ENCODE peak calls at places on chromosome 1, in seven cellular contexts. G is stomach, N is IMR-90, C is choroid plexus epithelial cell, F is progenitor cell of endocrine pancreas, K is AG09309, J is esophagus squamous epithelium. O is an unnamed sample.

GRCh38 chr1:212691561-212692071 is 8.0 kb downstream of the BATF3 start:
- DNase-seq in N (no peak), K (no peak), J (no peak), C (no peak), G (no peak), F (no peak), O (no peak)

GRCh38 chr1:171081220-171081993 is 9.3 kb upstream of the FMO3 start:
- DNase-seq in C (peak; percentile 79), G (no peak), F (no peak), J (no peak), N (peak; percentile 64), K (peak; percentile 33), O (no peak)

GRCh38 chr1:91830242-91831131 is 55.5 kb downstream of the TGFBR3 start:
- DNase-seq in F (no peak), J (no peak), K (peak; percentile 67), G (no peak), C (peak; percentile 93), N (peak; percentile 91), O (no peak)

GRCh38 chr1:4328402-4329071 is 325.9 kb upstream of the AJAP1 start:
- DNase-seq in F (no peak), G (no peak), K (no peak), C (no peak), N (no peak), J (no peak), O (no peak)

GRCh38 chr1:77412069-77412793 is 130.4 kb downstream of the AK5 start:
- DNase-seq in N (peak; percentile 66), G (no peak), C (peak; percentile 21), J (no peak), F (no peak), K (peak; percentile 62), O (no peak)

GRCh38 chr1:199759268-199759724 is 268.2 kb upstream of the NR5A2 start:
- DNase-seq in C (peak; percentile 50), N (peak; percentile 48), F (no peak), G (no peak), J (no peak), K (no peak), O (no peak)

GRCh38 chr1:150826299-150826698 is 18.2 kb upstream of the CTSK start:
- DNase-seq in K (no peak), J (no peak), F (no peak), G (no peak), N (no peak), C (no peak), O (no peak)

GRCh38 chr1:160781129-160781808 is 14.7 kb upstream of the LY9 start:
- DNase-seq in F (peak; percentile 27), K (no peak), J (no peak), C (no peak), G (peak; percentile 83), N (no peak), O (no peak)

GRCh38 chr1:1683104-1683905 is 9.3 kb downstream of the SLC35E2B start:
- DNase-seq in K (no peak), C (no peak), N (no peak), G (no peak), F (no peak), J (no peak), O (no peak)

GRCh38 chr1:53527368-53527767 is 68.2 kb downstream of the DMRTB1 start:
- DNase-seq in G (no peak), K (no peak), C (no peak), F (no peak), N (no peak), J (no peak), O (no peak)

GRCh38 chr1:43858324-43858723 is 75.3 kb upstream of the ARTN start:
- DNase-seq in F (no peak), N (peak; percentile 99), K (peak; percentile 97), C (peak; percentile 100), G (peak; percentile 69), J (no peak), O (no peak)

GRCh38 chr1:194600716-194601115 is 1414.3 kb upstream of the B3GALT2 start:
- DNase-seq in C (no peak), F (no peak), N (no peak), G (no peak), K (no peak), J (no peak), O (no peak)

GRCh38 chr1:211259596-211260126 is 495 bp downstream of the RCOR3 start:
- DNase-seq in C (peak; percentile 67), J (peak; percentile 37), K (no peak), F (no peak), G (no peak), N (no peak), O (no peak)

GRCh38 chr1:172107261-172107820 is 266.0 kb downstream of the DNM3 start:
- DNase-seq in N (peak; percentile 12), K (no peak), C (peak; percentile 58), J (no peak), F (no peak), G (no peak), O (no peak)

GRCh38 chr1:40868051-40868723 is 6.0 kb upstream of the CITED4 start:
- DNase-seq in F (no peak), K (peak; percentile 37), G (peak; percentile 50), N (peak; percentile 84), C (peak; percentile 93), J (no peak), O (no peak)

GRCh38 chr1:9307303-9307702 is 14.6 kb downstream of the SPSB1 start:
- DNase-seq in C (no peak), F (no peak), K (no peak), J (no peak), N (no peak), G (no peak), O (no peak)

GRCh38 chr1:9308236-9308635 is 15.5 kb downstream of the SPSB1 start:
- DNase-seq in K (no peak), G (no peak), J (no peak), C (no peak), N (no peak), F (no peak), O (no peak)

GRCh38 chr1:9305216-9305615 is 12.5 kb downstream of the SPSB1 start:
- DNase-seq in N (no peak), G (no peak), J (no peak), C (no peak), F (no peak), K (no peak), O (no peak)

GRCh38 chr1:9303916-9304315 is 11.2 kb downstream of the SPSB1 start:
- DNase-seq in K (no peak), G (no peak), F (no peak), J (no peak), N (no peak), C (no peak), O (no peak)

GRCh38 chr1:9306006-9306405 is 13.3 kb downstream of the SPSB1 start:
- DNase-seq in K (no peak), G (no peak), J (no peak), F (no peak), N (no peak), C (no peak), O (no peak)
- TF ChIP-seq CTCF in K (no peak), G (no peak), J (no peak), F (no peak), N (no peak), C (no peak), O (no peak)

DNA sequence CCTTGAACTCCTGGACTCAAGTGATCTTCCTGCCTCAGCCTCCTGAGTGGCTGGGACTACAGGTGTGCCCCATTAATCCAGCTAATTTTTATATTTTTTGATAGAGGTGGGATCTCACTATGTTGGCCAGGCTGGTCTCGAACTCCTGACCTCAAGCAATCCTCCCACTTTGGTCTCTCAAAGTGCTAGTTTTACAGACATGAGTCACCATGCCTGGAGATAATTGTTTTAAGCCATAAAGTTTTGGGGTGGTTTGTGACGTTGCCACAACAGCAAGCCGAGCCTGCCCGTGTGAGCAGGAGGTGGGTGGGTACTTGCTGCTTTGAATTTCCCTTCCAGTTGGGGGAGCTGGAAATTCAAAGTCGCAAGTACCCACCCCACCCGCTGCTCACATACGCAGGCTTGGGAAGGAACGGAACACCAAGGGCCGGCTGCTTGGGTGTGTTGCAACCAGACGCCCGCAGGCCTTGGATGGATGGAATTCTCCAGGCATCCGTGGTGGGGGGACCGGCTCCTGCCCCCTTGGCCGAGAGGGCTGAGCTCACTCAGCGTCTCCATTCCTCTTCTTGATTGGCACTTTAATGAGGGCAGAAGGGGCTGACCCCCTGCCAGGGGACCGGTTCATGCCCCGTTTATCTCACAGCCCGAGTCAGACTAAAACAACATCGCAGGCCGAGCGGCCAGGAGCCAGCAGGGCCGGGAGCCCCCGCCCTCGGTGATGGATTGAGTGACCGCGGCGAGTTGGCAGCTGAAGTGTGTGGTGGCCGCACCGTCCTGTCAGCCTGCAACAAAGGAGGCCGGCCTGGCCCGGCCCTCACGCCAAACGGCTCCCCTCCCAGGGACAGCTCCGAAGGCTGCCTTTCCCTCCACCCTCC is 78.1 kb downstream of the DHRS3 start:
- DNase-seq in N (peak; percentile 93), J (no peak), F (peak; percentile 49), C (peak; percentile 99), K (peak; percentile 96), G (peak; percentile 60), O (no peak)
- TF ChIP-seq CTCF in N (peak; percentile 32), J (no peak), F (no peak), C (no peak), K (no peak), G (no peak), O (no peak)

DNA sequence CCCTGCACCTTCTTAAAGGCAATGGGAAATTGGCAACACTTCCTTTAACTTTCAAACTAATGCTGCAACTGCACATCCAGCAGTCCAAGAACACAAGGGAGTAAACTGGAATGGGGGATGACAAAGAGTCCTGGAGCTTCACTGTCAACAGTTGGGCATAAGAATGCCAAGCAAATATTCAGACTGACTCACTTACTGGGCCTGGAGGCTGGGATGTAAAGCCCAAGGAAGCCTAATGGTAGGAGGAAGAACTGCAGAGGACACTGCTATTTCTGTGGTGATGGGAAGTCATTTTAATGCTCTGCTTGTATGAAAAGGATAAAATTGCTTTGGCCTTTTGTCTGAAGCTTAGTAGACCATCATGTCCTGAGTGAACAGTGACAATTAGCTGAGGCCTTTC is 15.7 kb upstream of the DMRTA2 start:
- DNase-seq in C (no peak), K (no peak), J (no peak), F (no peak), G (no peak), N (peak; percentile 20), O (no peak)
- TF ChIP-seq CTCF in C (no peak), K (no peak), J (no peak), F (no peak), G (no peak), N (no peak), O (peak; percentile 20)

DNA sequence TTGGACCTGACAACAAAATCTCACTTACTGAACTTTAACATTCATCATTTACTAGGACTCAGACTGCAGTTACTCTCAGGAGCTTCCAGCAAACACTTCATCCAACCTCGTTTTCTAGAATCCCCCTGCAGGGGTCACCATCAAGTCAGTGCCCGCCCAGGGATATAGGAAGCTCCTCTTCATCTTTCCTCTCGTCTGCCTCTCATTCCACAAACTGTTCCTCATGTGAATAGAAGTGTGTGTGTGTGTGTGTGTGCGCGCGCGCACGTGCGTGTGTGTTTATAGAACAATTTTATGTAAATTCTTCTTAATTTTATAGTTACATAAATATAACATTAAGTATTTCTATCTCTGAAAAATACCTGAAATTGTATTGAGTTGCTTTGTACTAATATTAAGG is 21.8 kb upstream of the ABCD3 start:
- DNase-seq in F (no peak), K (no peak), N (no peak), J (no peak), G (no peak), C (peak; percentile 39), O (peak; percentile 34)
- TF ChIP-seq CTCF in F (peak; percentile 40), K (no peak), N (no peak), J (no peak), G (no peak), C (peak; percentile 39), O (no peak)

O was measured in endothelial cell.